ENCODE peak calls at places on chromosomes 6 and 20, in ten cellular contexts. One of them, this sample, is unnamed.

GRCh38 chr6:29976588-29977424 is 34.5 kb downstream of the HLA-A start:
- DNase-seq in H7: peak
- DNase-seq in T-cell: peak
- DNase-seq in NCI-H748 treated with DMSO at 0.1 percent for 48 hours: peak
- DNase-seq in effector CD4-positive, alpha-beta T cell: peak
- DNase-seq in astrocyte of the spinal cord: peak
- DNase-seq in GM12891: peak
- DNase-seq in GM13976: peak
- DNase-seq in NCI-H1105: peak
- DNase-seq in amygdala: peak
- DNase-seq in this sample: peak

GRCh38 chr6:24927234-24927955 is 8.4 kb downstream of the RIPOR2 start:
- DNase-seq in H7: no peak
- DNase-seq in T-cell: no peak
- DNase-seq in NCI-H748 treated with DMSO at 0.1 percent for 48 hours: no peak
- DNase-seq in effector CD4-positive, alpha-beta T cell: no peak
- DNase-seq in astrocyte of the spinal cord: no peak
- DNase-seq in GM12891: no peak
- DNase-seq in GM13976: no peak
- DNase-seq in NCI-H1105: no peak
- DNase-seq in amygdala: no peak
- DNase-seq in this sample: no peak

GRCh38 chr20:58064411-58065010 is 163.9 kb downstream of the ANKRD60 start:
- DNase-seq in H7: no peak
- DNase-seq in T-cell: no peak
- DNase-seq in NCI-H748 treated with DMSO at 0.1 percent for 48 hours: no peak
- DNase-seq in effector CD4-positive, alpha-beta T cell: no peak
- DNase-seq in astrocyte of the spinal cord: no peak
- DNase-seq in GM12891: no peak
- DNase-seq in GM13976: no peak
- DNase-seq in NCI-H1105: no peak
- DNase-seq in amygdala: no peak
- DNase-seq in this sample: no peak

GRCh38 chr6:95431637-95432228 is 145.6 kb upstream of the MANEA start:
- DNase-seq in H7: peak
- DNase-seq in T-cell: no peak
- DNase-seq in NCI-H748 treated with DMSO at 0.1 percent for 48 hours: peak
- DNase-seq in effector CD4-positive, alpha-beta T cell: peak
- DNase-seq in astrocyte of the spinal cord: peak
- DNase-seq in GM12891: peak
- DNase-seq in GM13976: peak
- DNase-seq in NCI-H1105: peak
- DNase-seq in amygdala: no peak
- DNase-seq in this sample: peak

GRCh38 chr20:58611236-58612020 is 39.7 kb upstream of the STX16 start:
- DNase-seq in H7: no peak
- DNase-seq in T-cell: no peak
- DNase-seq in NCI-H748 treated with DMSO at 0.1 percent for 48 hours: no peak
- DNase-seq in effector CD4-positive, alpha-beta T cell: no peak
- DNase-seq in astrocyte of the spinal cord: no peak
- DNase-seq in GM12891: no peak
- DNase-seq in GM13976: no peak
- DNase-seq in NCI-H1105: no peak
- DNase-seq in amygdala: no peak
- DNase-seq in this sample: no peak

GRCh38 chr6:132798820-132799538 is 542 bp upstream of the SLC18B1 start:
- DNase-seq in H7: peak
- DNase-seq in T-cell: peak
- DNase-seq in NCI-H748 treated with DMSO at 0.1 percent for 48 hours: peak
- DNase-seq in effector CD4-positive, alpha-beta T cell: peak
- DNase-seq in astrocyte of the spinal cord: peak
- DNase-seq in GM12891: peak
- DNase-seq in GM13976: peak
- DNase-seq in NCI-H1105: peak
- DNase-seq in amygdala: peak
- DNase-seq in this sample: peak

GRCh38 chr6:816510-817084 is 123.7 kb upstream of the EXOC2 start:
- DNase-seq in H7: no peak
- DNase-seq in T-cell: no peak
- DNase-seq in NCI-H748 treated with DMSO at 0.1 percent for 48 hours: no peak
- DNase-seq in effector CD4-positive, alpha-beta T cell: no peak
- DNase-seq in astrocyte of the spinal cord: no peak
- DNase-seq in GM12891: no peak
- DNase-seq in GM13976: no peak
- DNase-seq in NCI-H1105: no peak
- DNase-seq in amygdala: no peak
- DNase-seq in this sample: no peak

GRCh38 chr6:79993012-79993910 is 11.2 kb upstream of the TTK start:
- DNase-seq in H7: no peak
- DNase-seq in T-cell: no peak
- DNase-seq in NCI-H748 treated with DMSO at 0.1 percent for 48 hours: no peak
- DNase-seq in effector CD4-positive, alpha-beta T cell: no peak
- DNase-seq in astrocyte of the spinal cord: no peak
- DNase-seq in GM12891: no peak
- DNase-seq in GM13976: no peak
- DNase-seq in NCI-H1105: no peak
- DNase-seq in amygdala: no peak
- DNase-seq in this sample: no peak

GRCh38 chr6:170407200-170407599 is 100.6 kb downstream of the FAM120B start:
- DNase-seq in H7: no peak
- DNase-seq in T-cell: no peak
- DNase-seq in NCI-H748 treated with DMSO at 0.1 percent for 48 hours: no peak
- DNase-seq in effector CD4-positive, alpha-beta T cell: no peak
- DNase-seq in astrocyte of the spinal cord: no peak
- DNase-seq in GM12891: no peak
- DNase-seq in GM13976: no peak
- DNase-seq in NCI-H1105: no peak
- DNase-seq in amygdala: no peak
- DNase-seq in this sample: no peak

GRCh38 chr6:24484657-24485318 is 4.6 kb downstream of the GPLD1 start:
- DNase-seq in H7: no peak
- DNase-seq in T-cell: no peak
- DNase-seq in NCI-H748 treated with DMSO at 0.1 percent for 48 hours: no peak
- DNase-seq in effector CD4-positive, alpha-beta T cell: no peak
- DNase-seq in astrocyte of the spinal cord: peak
- DNase-seq in GM12891: no peak
- DNase-seq in GM13976: no peak
- DNase-seq in NCI-H1105: no peak
- DNase-seq in amygdala: no peak
- DNase-seq in this sample: no peak

GRCh38 chr6:152948150-152948768 is 34.6 kb downstream of the FBXO5 start:
- DNase-seq in H7: peak
- DNase-seq in T-cell: no peak
- DNase-seq in NCI-H748 treated with DMSO at 0.1 percent for 48 hours: peak
- DNase-seq in effector CD4-positive, alpha-beta T cell: no peak
- DNase-seq in astrocyte of the spinal cord: peak
- DNase-seq in GM12891: no peak
- DNase-seq in GM13976: peak
- DNase-seq in NCI-H1105: peak
- DNase-seq in amygdala: no peak
- DNase-seq in this sample: peak

GRCh38 chr6:143337201-143337949 is 113.1 kb downstream of the ADAT2 start:
- DNase-seq in H7: peak
- DNase-seq in T-cell: peak
- DNase-seq in NCI-H748 treated with DMSO at 0.1 percent for 48 hours: peak
- DNase-seq in effector CD4-positive, alpha-beta T cell: peak
- DNase-seq in astrocyte of the spinal cord: no peak
- DNase-seq in GM12891: no peak
- DNase-seq in GM13976: no peak
- DNase-seq in NCI-H1105: no peak
- DNase-seq in amygdala: no peak
- DNase-seq in this sample: peak

GRCh38 chr6:147382945-147383554 is 125.4 kb upstream of the SAMD5 start:
- DNase-seq in H7: no peak
- DNase-seq in T-cell: no peak
- DNase-seq in NCI-H748 treated with DMSO at 0.1 percent for 48 hours: no peak
- DNase-seq in effector CD4-positive, alpha-beta T cell: no peak
- DNase-seq in astrocyte of the spinal cord: peak
- DNase-seq in GM12891: no peak
- DNase-seq in GM13976: no peak
- DNase-seq in NCI-H1105: no peak
- DNase-seq in amygdala: no peak
- DNase-seq in this sample: no peak

GRCh38 chr6:26534681-26535465 is 3.3 kb upstream of the HMGN4 start:
- DNase-seq in H7: no peak
- DNase-seq in T-cell: no peak
- DNase-seq in NCI-H748 treated with DMSO at 0.1 percent for 48 hours: no peak
- DNase-seq in effector CD4-positive, alpha-beta T cell: no peak
- DNase-seq in astrocyte of the spinal cord: no peak
- DNase-seq in GM12891: no peak
- DNase-seq in GM13976: no peak
- DNase-seq in NCI-H1105: no peak
- DNase-seq in amygdala: no peak
- DNase-seq in this sample: peak

GRCh38 chr20:2292711-2293110 is 3.1 kb upstream of the TGM3 start:
- DNase-seq in H7: no peak
- DNase-seq in T-cell: no peak
- DNase-seq in NCI-H748 treated with DMSO at 0.1 percent for 48 hours: no peak
- DNase-seq in effector CD4-positive, alpha-beta T cell: no peak
- DNase-seq in astrocyte of the spinal cord: no peak
- DNase-seq in GM12891: no peak
- DNase-seq in GM13976: no peak
- DNase-seq in NCI-H1105: no peak
- DNase-seq in amygdala: no peak
- DNase-seq in this sample: no peak

GRCh38 chr6:44129841-44130322 is 2.5 kb downstream of the TMEM63B start:
- DNase-seq in H7: no peak
- DNase-seq in T-cell: no peak
- DNase-seq in NCI-H748 treated with DMSO at 0.1 percent for 48 hours: no peak
- DNase-seq in effector CD4-positive, alpha-beta T cell: no peak
- DNase-seq in astrocyte of the spinal cord: no peak
- DNase-seq in GM12891: no peak
- DNase-seq in GM13976: no peak
- DNase-seq in NCI-H1105: no peak
- DNase-seq in amygdala: no peak
- DNase-seq in this sample: no peak